ENCODE peak calls at places on chromosomes 12 and 14, in four cellular contexts. One of them, this sample, is unnamed.

GRCh38 chr14:67357583-67358354 is 1.8 kb downstream of the ATP6V1D start:
- DNase-seq in mesendoderm: peak; percentile 18
- DNase-seq in neuronal stem cell: no peak
- DNase-seq in IMR-90: peak; percentile 30
- DNase-seq in this sample: no peak

GRCh38 chr14:103545915-103546650 is 16.4 kb downstream of the BAG5 start:
- DNase-seq in mesendoderm: no peak
- DNase-seq in neuronal stem cell: no peak
- DNase-seq in IMR-90: no peak
- DNase-seq in this sample: no peak

GRCh38 chr12:47391566-47391965 is 311.8 kb upstream of the AMIGO2 start:
- DNase-seq in mesendoderm: no peak
- DNase-seq in IMR-90: no peak
- DNase-seq in neuronal stem cell: no peak
- DNase-seq in this sample: no peak

GRCh38 chr12:84922721-84923120 is 10.1 kb upstream of the SLC6A15 start:
- DNase-seq in neuronal stem cell: no peak
- DNase-seq in mesendoderm: no peak
- DNase-seq in IMR-90: peak; percentile 0
- DNase-seq in this sample: no peak

GRCh38 chr12:116892318-116892717 is 11.1 kb upstream of the HRK start:
- DNase-seq in mesendoderm: peak; percentile 45
- DNase-seq in neuronal stem cell: no peak
- DNase-seq in IMR-90: no peak
- DNase-seq in this sample: no peak

GRCh38 chr12:113912761-113913295 is 53.3 kb downstream of the RBM19 start:
- DNase-seq in neuronal stem cell: peak; percentile 89
- DNase-seq in mesendoderm: peak; percentile 86
- DNase-seq in IMR-90: peak; percentile 70
- DNase-seq in this sample: peak; percentile 90

GRCh38 chr12:44876554-44877275 is 600 bp upstream of the NELL2 start:
- DNase-seq in mesendoderm: peak; percentile 80
- DNase-seq in neuronal stem cell: peak; percentile 88
- DNase-seq in IMR-90: no peak
- DNase-seq in this sample: peak; percentile 88

GRCh38 chr14:101442451-101442850 is 118.8 kb upstream of the DIO3 start:
- DNase-seq in IMR-90: no peak
- DNase-seq in mesendoderm: no peak
- DNase-seq in neuronal stem cell: no peak
- DNase-seq in this sample: no peak

GRCh38 chr12:41220931-41221330 is 32.8 kb downstream of the PDZRN4 start:
- DNase-seq in neuronal stem cell: no peak
- DNase-seq in mesendoderm: no peak
- DNase-seq in IMR-90: no peak
- DNase-seq in this sample: no peak

GRCh38 chr12:88418856-88419497 is 161.3 kb downstream of the KITLG start:
- DNase-seq in IMR-90: peak; percentile 73
- DNase-seq in mesendoderm: peak; percentile 6
- DNase-seq in neuronal stem cell: no peak
- DNase-seq in this sample: no peak

GRCh38 chr12:111600296-111600562 is 1.1 kb upstream of the ATXN2 start:
- DNase-seq in mesendoderm: no peak
- DNase-seq in IMR-90: no peak
- DNase-seq in neuronal stem cell: no peak
- DNase-seq in this sample: no peak
- H3K4me2 ChIP-seq in mesendoderm: peak overlapping the region; percentile 98
- H3K4me2 ChIP-seq in IMR-90: peak overlapping the region; percentile 98
- H3K4me2 ChIP-seq in neuronal stem cell: peak overlapping the region; percentile 78
- H3K4me2 ChIP-seq in this sample: peak overlapping the region; percentile 72

GRCh38 chr12:56127888-56128668 is at the start of gene ESYT1:
- DNase-seq in neuronal stem cell: peak; percentile 100
- DNase-seq in IMR-90: peak; percentile 100
- DNase-seq in mesendoderm: peak; percentile 100
- DNase-seq in this sample: peak; percentile 100

GRCh38 chr12:56126732-56127239 is 1.3 kb upstream of the ESYT1 start:
- DNase-seq in neuronal stem cell: no peak
- DNase-seq in mesendoderm: no peak
- DNase-seq in IMR-90: no peak
- DNase-seq in this sample: no peak

GRCh38 chr12:56127485-56127887 is 581 bp upstream of the ESYT1 start:
- DNase-seq in mesendoderm: no peak
- DNase-seq in neuronal stem cell: no peak
- DNase-seq in IMR-90: no peak
- DNase-seq in this sample: no peak

GRCh38 chr12:56129210-56129691 is 1.2 kb downstream of the ESYT1 start:
- DNase-seq in neuronal stem cell: no peak
- DNase-seq in IMR-90: peak; percentile 36
- DNase-seq in mesendoderm: peak; percentile 66
- DNase-seq in this sample: peak; percentile 81

GRCh38 chr12:56128669-56129209 is 672 bp downstream of the ESYT1 start:
- DNase-seq in neuronal stem cell: no peak
- DNase-seq in mesendoderm: no peak
- DNase-seq in IMR-90: no peak
- DNase-seq in this sample: no peak
- H3K4ac ChIP-seq in neuronal stem cell: no peak overlapping the region
- H3K4ac ChIP-seq in mesendoderm: no peak overlapping the region
- H3K4ac ChIP-seq in IMR-90: peak overlapping the region; percentile 73
- H3K4ac ChIP-seq in this sample: no peak overlapping the region

DNA sequence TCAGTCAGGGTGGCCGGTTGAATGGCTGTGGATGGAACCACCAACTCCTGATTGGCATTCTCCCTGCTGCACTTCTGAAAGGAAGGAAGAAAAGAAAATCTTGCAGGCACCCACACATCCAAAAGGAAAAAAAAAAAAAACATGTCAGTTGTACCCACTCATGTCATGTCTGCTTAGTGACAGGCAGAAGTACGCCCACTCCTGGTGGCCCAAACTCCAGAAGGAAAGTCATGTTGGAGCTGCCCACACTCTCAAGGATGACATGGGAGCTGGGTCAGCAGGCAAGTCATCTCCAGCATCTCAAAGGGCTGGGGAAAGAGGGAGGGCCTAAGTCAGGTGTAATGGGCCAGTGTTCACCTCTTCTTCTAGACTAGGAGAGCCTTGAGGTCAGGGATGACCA is 1079.1 kb downstream of the BCL11B start:
- DNase-seq in neuronal stem cell: no peak
- DNase-seq in IMR-90: no peak
- DNase-seq in mesendoderm: no peak
- DNase-seq in this sample: no peak
- H3K4me2 ChIP-seq in neuronal stem cell: no peak overlapping the region
- H3K4me2 ChIP-seq in IMR-90: no peak overlapping the region
- H3K4me2 ChIP-seq in mesendoderm: no peak overlapping the region
- H3K4me2 ChIP-seq in this sample: no peak overlapping the region

GRCh38 chr14:34436118-34436905 is 25.7 kb downstream of the SPTSSA start:
- DNase-seq in mesendoderm: no peak
- DNase-seq in neuronal stem cell: no peak
- DNase-seq in IMR-90: peak; percentile 87
- DNase-seq in this sample: no peak

GRCh38 chr14:34437729-34438080 is 24.3 kb downstream of the SPTSSA start:
- DNase-seq in IMR-90: no peak
- DNase-seq in mesendoderm: no peak
- DNase-seq in neuronal stem cell: no peak
- DNase-seq in this sample: no peak

GRCh38 chr14:34438438-34438837 is 23.6 kb downstream of the SPTSSA start:
- DNase-seq in IMR-90: no peak
- DNase-seq in mesendoderm: no peak
- DNase-seq in neuronal stem cell: no peak
- DNase-seq in this sample: no peak

GRCh38 chr14:34439090-34439489 is 22.9 kb downstream of the SPTSSA start:
- DNase-seq in mesendoderm: peak; percentile 34
- DNase-seq in neuronal stem cell: no peak
- DNase-seq in IMR-90: no peak
- DNase-seq in this sample: peak; percentile 47

DNA sequence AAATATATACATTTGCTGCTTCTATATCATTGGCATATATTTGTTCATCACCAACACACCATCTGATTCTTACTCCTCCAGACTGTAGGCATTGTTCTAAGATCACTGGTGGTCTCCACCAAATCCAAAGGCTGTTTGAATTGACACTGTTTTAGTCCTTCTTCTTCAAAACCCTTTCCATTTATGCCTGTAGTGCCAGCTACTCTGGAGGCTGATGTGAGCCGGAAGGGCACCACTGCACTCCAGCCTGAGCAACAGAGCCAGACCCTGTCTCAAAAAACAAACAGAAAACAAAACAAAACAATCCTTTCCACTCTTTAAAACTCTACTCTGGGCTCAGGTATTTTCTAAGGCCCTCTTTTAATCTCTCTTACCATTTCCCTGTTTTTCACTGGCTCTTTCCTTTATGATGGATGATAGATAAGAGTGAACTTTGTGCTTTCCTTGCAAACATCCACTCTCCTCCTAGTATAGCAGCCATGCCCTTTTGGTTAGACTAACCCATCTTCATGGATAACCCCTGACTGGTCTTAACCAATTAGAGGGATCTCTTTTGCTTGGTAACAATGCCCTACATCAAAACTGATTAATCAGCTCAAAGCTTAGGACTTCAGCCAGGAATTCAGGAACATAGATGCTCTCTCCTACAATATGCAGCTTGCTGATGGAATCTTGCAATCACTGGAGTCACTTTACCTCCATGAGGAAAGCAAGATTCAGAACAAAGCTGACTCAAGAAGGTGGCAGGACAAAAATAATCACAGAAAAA is 24.9 kb downstream of the SPTSSA start:
- DNase-seq in IMR-90: no peak
- DNase-seq in neuronal stem cell: no peak
- DNase-seq in mesendoderm: no peak
- DNase-seq in this sample: no peak
- H3K4ac ChIP-seq in IMR-90: no peak overlapping the region
- H3K4ac ChIP-seq in neuronal stem cell: no peak overlapping the region
- H3K4ac ChIP-seq in mesendoderm: no peak overlapping the region
- H3K4ac ChIP-seq in this sample: no peak overlapping the region

DNA sequence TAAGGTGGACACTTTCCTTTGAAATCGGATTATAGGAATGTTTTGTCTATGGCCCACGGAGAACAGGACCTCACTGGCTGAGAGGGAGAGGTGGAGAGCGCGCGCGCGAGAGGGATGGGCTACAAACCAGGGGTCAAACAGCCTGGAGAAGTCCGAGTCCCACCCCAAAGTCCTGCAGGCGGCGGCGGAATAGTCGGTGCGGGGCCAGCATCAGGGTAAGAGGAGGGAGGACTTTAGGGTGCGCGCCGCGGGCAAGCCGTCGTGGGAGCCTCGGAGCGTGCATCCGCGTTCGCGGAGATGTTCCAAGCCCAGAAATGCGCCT is 3.3 kb upstream of the HOXC8 start:
- DNase-seq in mesendoderm: no peak
- DNase-seq in IMR-90: no peak
- DNase-seq in neuronal stem cell: no peak
- DNase-seq in this sample: no peak
- H3K4me2 ChIP-seq in mesendoderm: no peak overlapping the region
- H3K4me2 ChIP-seq in IMR-90: no peak overlapping the region
- H3K4me2 ChIP-seq in neuronal stem cell: no peak overlapping the region
- H3K4me2 ChIP-seq in this sample: no peak overlapping the region

GRCh38 chr12:31590730-31591307 is at the start of gene DENND5B:
- DNase-seq in mesendoderm: peak; percentile 70
- DNase-seq in neuronal stem cell: peak; percentile 71
- DNase-seq in IMR-90: peak; percentile 61
- DNase-seq in this sample: peak; percentile 65
- H3K4ac ChIP-seq in mesendoderm: peak within 1 kb of the TSS; percentile 27
- H3K4ac ChIP-seq in neuronal stem cell: no peak within 1 kb of the TSS
- H3K4ac ChIP-seq in IMR-90: peak within 1 kb of the TSS; percentile 68
- H3K4ac ChIP-seq in this sample: no peak within 1 kb of the TSS

This sample was measured in H9.